ENCODE peak calls at places on chromosomes 4 and X, in four cellular contexts. O, W, P and R are unnamed samples.

GRCh38 chrX:23901805-23902204 is 5.9 kb downstream of the APOO start:
- DNase-seq in W (no peak), O (peak; percentile 59), P (peak; percentile 54), R (peak; percentile 2)

GRCh38 chr4:5812506-5813229 is 80.2 kb downstream of the CRMP1 start:
- DNase-seq in W (no peak), O (peak; percentile 38), P (no peak), R (no peak)

GRCh38 chr4:83266689-83267088 is 17.9 kb downstream of the COQ2 start:
- DNase-seq in P (no peak), O (no peak), W (no peak), R (no peak)

GRCh38 chr4:98113005-98113404 is 30.3 kb downstream of the STPG2 start:
- DNase-seq in P (no peak), O (no peak), W (no peak), R (no peak)

GRCh38 chrX:1610166-1610565 is 4.7 kb upstream of the ASMT start:
- DNase-seq in P (no peak), W (no peak), O (no peak), R (no peak)

GRCh38 chr4:110245567-110245966 is 47.2 kb upstream of the ELOVL6 start:
- DNase-seq in P (no peak), O (no peak), W (no peak), R (no peak)

GRCh38 chr4:169621754-169622481 is 1.5 kb downstream of the CLCN3 start:
- DNase-seq in W (peak; percentile 78), P (no peak), O (no peak), R (no peak)

GRCh38 chr4:110020139-110020538 is 107.5 kb downstream of the EGF start:
- DNase-seq in W (no peak), P (no peak), O (no peak), R (no peak)

GRCh38 chrX:73817381-73818199 is 254.6 kb downstream of the CHIC1 start:
- DNase-seq in O (no peak), W (no peak), P (no peak), R (no peak)

GRCh38 chrX:38055170-38055847 is 49.0 kb downstream of the SYTL5 start:
- DNase-seq in W (no peak), P (no peak), O (peak; percentile 20), R (no peak)
- H3K27ac ChIP-seq in W (no peak overlapping the region), P (no peak overlapping the region), O (peak overlapping the region; percentile 37), R (no peak overlapping the region)

GRCh38 chr4:103097112-103097511 is 2.5 kb downstream of the BDH2 start:
- DNase-seq in P (no peak), O (no peak), W (no peak), R (no peak)
- H3K27ac ChIP-seq in P (no peak overlapping the region), O (no peak overlapping the region), W (no peak overlapping the region), R (no peak overlapping the region)

GRCh38 chrX:71911023-71911730 is 532 bp downstream of the NHSL2 start:
- DNase-seq in W (peak; percentile 31), P (no peak), O (peak; percentile 23), R (no peak)
- H3K27ac ChIP-seq in W (no peak overlapping the region), P (no peak overlapping the region), O (peak overlapping the region; percentile 69), R (no peak overlapping the region)

GRCh38 chr4:48241731-48242130 is 27.9 kb downstream of the TEC start:
- DNase-seq in P (no peak), O (no peak), W (no peak), R (no peak)

GRCh38 chr4:48243897-48244296 is 25.7 kb downstream of the TEC start:
- DNase-seq in P (no peak), W (no peak), O (no peak), R (no peak)

GRCh38 chr4:48244665-48245064 is 25.0 kb downstream of the TEC start:
- DNase-seq in P (no peak), W (no peak), O (no peak), R (no peak)

GRCh38 chr4:48247142-48247877 is 22.3 kb downstream of the TEC start:
- DNase-seq in W (no peak), O (no peak), P (no peak), R (no peak)

DNA sequence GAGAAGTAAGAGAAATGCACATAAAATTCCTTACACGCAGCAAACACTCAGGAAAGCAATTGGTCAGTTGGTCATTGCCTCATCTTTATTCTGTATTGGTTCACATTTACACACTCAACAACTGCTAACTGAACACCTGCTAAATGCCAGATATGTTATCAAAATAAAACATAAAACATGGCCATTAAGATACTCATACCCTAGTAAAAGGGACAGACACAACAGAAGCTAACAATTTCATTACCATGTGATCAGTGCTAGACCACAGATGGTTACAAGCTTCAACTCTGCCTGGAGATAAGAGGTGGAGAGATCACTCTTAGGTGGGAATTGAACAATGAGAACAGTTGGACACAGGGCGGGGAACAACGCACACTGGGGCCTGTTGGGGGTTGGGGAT is 26.2 kb downstream of the TEC start:
- DNase-seq in W (no peak), P (no peak), O (no peak), R (no peak)
- H3K27ac ChIP-seq in W (no peak overlapping the region), P (no peak overlapping the region), O (no peak overlapping the region), R (no peak overlapping the region)